ENCODE peak calls at places on chromosomes 11 and 22, in five cellular contexts. One of them, this sample, is unnamed.

GRCh38 chr11:31802609-31802989 is 8.5 kb downstream of the PAX6 start:
- DNase-seq in body of pancreas: no peak
- DNase-seq in colonic mucosa: no peak
- DNase-seq in lower lobe of right lung: no peak
- DNase-seq in ovary: no peak
- DNase-seq in this sample: no peak

GRCh38 chr11:133026952-133027351 is 505.3 kb downstream of the OPCML start:
- DNase-seq in ovary: no peak
- DNase-seq in body of pancreas: no peak
- DNase-seq in colonic mucosa: no peak
- DNase-seq in lower lobe of right lung: no peak
- DNase-seq in this sample: no peak

GRCh38 chr11:130652671-130653335 is 204.4 kb downstream of the ADAMTS15 start:
- DNase-seq in body of pancreas: peak; percentile 54
- DNase-seq in colonic mucosa: no peak
- DNase-seq in ovary: peak; percentile 83
- DNase-seq in lower lobe of right lung: peak; percentile 74
- DNase-seq in this sample: peak; percentile 98

GRCh38 chr11:43943931-43944751 is 1.7 kb downstream of the C11orf96 start:
- DNase-seq in ovary: peak; percentile 72
- DNase-seq in body of pancreas: no peak
- DNase-seq in colonic mucosa: no peak
- DNase-seq in lower lobe of right lung: peak; percentile 53
- DNase-seq in this sample: peak; percentile 36

GRCh38 chr11:12150831-12151382 is 40.5 kb downstream of the MICAL2 start:
- DNase-seq in lower lobe of right lung: no peak
- DNase-seq in ovary: no peak
- DNase-seq in body of pancreas: no peak
- DNase-seq in colonic mucosa: no peak
- DNase-seq in this sample: peak; percentile 95

GRCh38 chr11:108970221-108970991 is 305.5 kb downstream of the DDX10 start:
- DNase-seq in body of pancreas: no peak
- DNase-seq in ovary: no peak
- DNase-seq in colonic mucosa: no peak
- DNase-seq in lower lobe of right lung: no peak
- DNase-seq in this sample: no peak

GRCh38 chr11:42770444-42771065 is 541.2 kb upstream of the API5 start:
- DNase-seq in colonic mucosa: peak; percentile 20
- DNase-seq in body of pancreas: peak; percentile 16
- DNase-seq in ovary: no peak
- DNase-seq in lower lobe of right lung: no peak
- DNase-seq in this sample: no peak

GRCh38 chr11:134949121-134949591 is 537.1 kb upstream of the B3GAT1 start:
- DNase-seq in ovary: no peak
- DNase-seq in body of pancreas: no peak
- DNase-seq in lower lobe of right lung: no peak
- DNase-seq in colonic mucosa: no peak
- DNase-seq in this sample: peak; percentile 24

GRCh38 chr11:59783632-59784090 is 26.9 kb downstream of the MRPL16 start:
- DNase-seq in ovary: no peak
- DNase-seq in body of pancreas: no peak
- DNase-seq in lower lobe of right lung: no peak
- DNase-seq in colonic mucosa: no peak
- DNase-seq in this sample: no peak

GRCh38 chr11:35173620-35174278 is 34.8 kb downstream of the CD44 start:
- DNase-seq in lower lobe of right lung: no peak
- DNase-seq in colonic mucosa: no peak
- DNase-seq in body of pancreas: no peak
- DNase-seq in ovary: no peak
- DNase-seq in this sample: no peak

GRCh38 chr11:14499178-14499559 is 442 bp downstream of the COPB1 start:
- DNase-seq in body of pancreas: peak; percentile 40
- DNase-seq in lower lobe of right lung: peak; percentile 55
- DNase-seq in ovary: peak; percentile 26
- DNase-seq in colonic mucosa: peak; percentile 55
- DNase-seq in this sample: peak; percentile 37

GRCh38 chr11:118476676-118477075 is 40.4 kb downstream of the KMT2A start:
- DNase-seq in colonic mucosa: no peak
- DNase-seq in ovary: no peak
- DNase-seq in body of pancreas: no peak
- DNase-seq in lower lobe of right lung: no peak
- DNase-seq in this sample: peak; percentile 41

GRCh38 chr11:102306048-102306575 is 11.2 kb upstream of the BIRC3 start:
- DNase-seq in body of pancreas: peak; percentile 46
- DNase-seq in lower lobe of right lung: peak; percentile 81
- DNase-seq in ovary: no peak
- DNase-seq in colonic mucosa: peak; percentile 76
- DNase-seq in this sample: no peak

GRCh38 chr11:61157743-61158142 is 3.5 kb downstream of the VPS37C start:
- DNase-seq in lower lobe of right lung: no peak
- DNase-seq in ovary: no peak
- DNase-seq in colonic mucosa: no peak
- DNase-seq in body of pancreas: no peak
- DNase-seq in this sample: no peak

GRCh38 chr11:12674936-12675696 is 895 bp downstream of the TEAD1 start:
- DNase-seq in lower lobe of right lung: peak; percentile 50
- DNase-seq in ovary: peak; percentile 53
- DNase-seq in body of pancreas: peak; percentile 48
- DNase-seq in colonic mucosa: no peak
- DNase-seq in this sample: no peak

GRCh38 chr11:117529767-117530166 is 202.1 kb downstream of the CEP164 start:
- DNase-seq in lower lobe of right lung: no peak
- DNase-seq in ovary: no peak
- DNase-seq in colonic mucosa: no peak
- DNase-seq in body of pancreas: no peak
- DNase-seq in this sample: no peak

GRCh38 chr11:1832989-1833365 is 1.8 kb upstream of the SYT8 start:
- DNase-seq in lower lobe of right lung: peak; percentile 47
- DNase-seq in body of pancreas: no peak
- DNase-seq in ovary: peak; percentile 12
- DNase-seq in colonic mucosa: no peak
- DNase-seq in this sample: no peak

GRCh38 chr11:48138222-48138621 is 78.4 kb upstream of the OR4B1 start:
- DNase-seq in body of pancreas: no peak
- DNase-seq in colonic mucosa: peak; percentile 39
- DNase-seq in lower lobe of right lung: no peak
- DNase-seq in ovary: no peak
- DNase-seq in this sample: no peak

GRCh38 chr11:119320593-119321524 is 3.9 kb upstream of the MCAM start:
- DNase-seq in ovary: peak; percentile 46
- DNase-seq in lower lobe of right lung: peak; percentile 64
- DNase-seq in colonic mucosa: peak; percentile 56
- DNase-seq in body of pancreas: peak; percentile 39
- DNase-seq in this sample: peak; percentile 76

GRCh38 chr11:85114786-85115185 is 512.4 kb downstream of the DLG2 start:
- DNase-seq in body of pancreas: no peak
- DNase-seq in lower lobe of right lung: no peak
- DNase-seq in ovary: no peak
- DNase-seq in colonic mucosa: no peak
- DNase-seq in this sample: no peak

GRCh38 chr11:14258177-14258935 is 100.6 kb downstream of the RRAS2 start:
- DNase-seq in ovary: no peak
- DNase-seq in colonic mucosa: peak; percentile 65
- DNase-seq in lower lobe of right lung: no peak
- DNase-seq in body of pancreas: no peak
- DNase-seq in this sample: peak; percentile 87

GRCh38 chr11:36447947-36448346 is 62.1 kb downstream of the TRAF6 start:
- DNase-seq in ovary: no peak
- DNase-seq in colonic mucosa: no peak
- DNase-seq in body of pancreas: peak; percentile 50
- DNase-seq in lower lobe of right lung: no peak
- DNase-seq in this sample: no peak

GRCh38 chr11:44290206-44290605 is 19.7 kb downstream of the ALX4 start:
- DNase-seq in lower lobe of right lung: no peak
- DNase-seq in ovary: no peak
- DNase-seq in body of pancreas: no peak
- DNase-seq in colonic mucosa: no peak
- DNase-seq in this sample: no peak

GRCh38 chr11:71563401-71563800 is 2.0 kb upstream of the KRTAP5-10 start:
- DNase-seq in colonic mucosa: peak; percentile 25
- DNase-seq in ovary: no peak
- DNase-seq in body of pancreas: peak; percentile 31
- DNase-seq in lower lobe of right lung: no peak
- DNase-seq in this sample: peak; percentile 34

GRCh38 chr11:76629853-76630599 is 40.5 kb downstream of the LRRC32 start:
- DNase-seq in ovary: peak; percentile 76
- DNase-seq in lower lobe of right lung: peak; percentile 75
- DNase-seq in colonic mucosa: peak; percentile 74
- DNase-seq in body of pancreas: peak; percentile 71
- DNase-seq in this sample: peak; percentile 93

GRCh38 chr11:70407814-70408213 is 9.5 kb downstream of the CTTN start:
- DNase-seq in ovary: no peak
- DNase-seq in colonic mucosa: no peak
- DNase-seq in lower lobe of right lung: no peak
- DNase-seq in body of pancreas: no peak
- DNase-seq in this sample: no peak

GRCh38 chr22:47292546-47293320 is 530.3 kb downstream of the TBC1D22A start:
- DNase-seq in lower lobe of right lung: no peak
- DNase-seq in body of pancreas: no peak
- DNase-seq in ovary: no peak
- DNase-seq in colonic mucosa: no peak
- DNase-seq in this sample: peak; percentile 54

GRCh38 chr11:77233011-77233410 is 68.5 kb downstream of the GDPD4 start:
- DNase-seq in colonic mucosa: no peak
- DNase-seq in lower lobe of right lung: no peak
- DNase-seq in ovary: no peak
- DNase-seq in body of pancreas: no peak
- DNase-seq in this sample: no peak

GRCh38 chr22:21652010-21652546 is 10.0 kb downstream of the SDF2L1 start:
- DNase-seq in body of pancreas: peak; percentile 75
- DNase-seq in lower lobe of right lung: peak; percentile 91
- DNase-seq in colonic mucosa: peak; percentile 94
- DNase-seq in ovary: peak; percentile 84
- DNase-seq in this sample: peak; percentile 87

GRCh38 chr11:36222755-36223635 is 66.2 kb downstream of the COMMD9 start:
- DNase-seq in colonic mucosa: peak; percentile 19
- DNase-seq in body of pancreas: peak; percentile 14
- DNase-seq in ovary: no peak
- DNase-seq in lower lobe of right lung: no peak
- DNase-seq in this sample: peak; percentile 51

GRCh38 chr11:44301856-44302231 is 8.1 kb downstream of the ALX4 start:
- DNase-seq in ovary: no peak
- DNase-seq in colonic mucosa: no peak
- DNase-seq in body of pancreas: no peak
- DNase-seq in lower lobe of right lung: no peak
- DNase-seq in this sample: no peak

GRCh38 chr22:49567894-49568750 is 259.6 kb downstream of the BRD1 start:
- DNase-seq in colonic mucosa: no peak
- DNase-seq in body of pancreas: no peak
- DNase-seq in ovary: no peak
- DNase-seq in lower lobe of right lung: no peak
- DNase-seq in this sample: no peak

GRCh38 chr22:17724241-17724640 is 50.0 kb downstream of the BID start:
- DNase-seq in lower lobe of right lung: no peak
- DNase-seq in body of pancreas: no peak
- DNase-seq in colonic mucosa: no peak
- DNase-seq in ovary: no peak
- DNase-seq in this sample: no peak

GRCh38 chr11:43868852-43869567 is 11.6 kb upstream of the ALKBH3 start:
- DNase-seq in colonic mucosa: no peak
- DNase-seq in ovary: no peak
- DNase-seq in body of pancreas: no peak
- DNase-seq in lower lobe of right lung: no peak
- DNase-seq in this sample: peak; percentile 95

GRCh38 chr11:114181195-114181594 is 115.0 kb upstream of the NNMT start:
- DNase-seq in colonic mucosa: no peak
- DNase-seq in lower lobe of right lung: no peak
- DNase-seq in body of pancreas: no peak
- DNase-seq in ovary: no peak
- DNase-seq in this sample: no peak

GRCh38 chr11:124745835-124746620 is 6.0 kb downstream of the VSIG2 start:
- DNase-seq in colonic mucosa: peak; percentile 87
- DNase-seq in body of pancreas: no peak
- DNase-seq in ovary: no peak
- DNase-seq in lower lobe of right lung: no peak
- DNase-seq in this sample: no peak

GRCh38 chr11:124747406-124748099 is 4.5 kb downstream of the VSIG2 start:
- DNase-seq in ovary: no peak
- DNase-seq in lower lobe of right lung: no peak
- DNase-seq in colonic mucosa: no peak
- DNase-seq in body of pancreas: no peak
- DNase-seq in this sample: no peak

GRCh38 chr11:124746621-124747243 is 5.3 kb downstream of the VSIG2 start:
- DNase-seq in colonic mucosa: peak; percentile 95
- DNase-seq in lower lobe of right lung: peak; percentile 91
- DNase-seq in ovary: peak; percentile 50
- DNase-seq in body of pancreas: peak; percentile 88
- DNase-seq in this sample: peak; percentile 85

GRCh38 chr11:124743050-124743449 is 3.3 kb downstream of the NRGN start:
- DNase-seq in lower lobe of right lung: no peak
- DNase-seq in body of pancreas: no peak
- DNase-seq in colonic mucosa: no peak
- DNase-seq in ovary: no peak
- DNase-seq in this sample: no peak

GRCh38 chr11:124745270-124745834 is 5.6 kb downstream of the NRGN start:
- DNase-seq in lower lobe of right lung: no peak
- DNase-seq in ovary: no peak
- DNase-seq in body of pancreas: no peak
- DNase-seq in colonic mucosa: no peak
- DNase-seq in this sample: no peak
- H3K4me3 ChIP-seq in lower lobe of right lung: peak overlapping the region; percentile 58
- H3K4me3 ChIP-seq in ovary: no peak overlapping the region
- H3K4me3 ChIP-seq in body of pancreas: no peak overlapping the region
- H3K4me3 ChIP-seq in colonic mucosa: no peak overlapping the region
- H3K4me3 ChIP-seq in this sample: peak overlapping the region; percentile 67

GRCh38 chr11:41010361-41011050 is 448.9 kb downstream of the LRRC4C start:
- DNase-seq in colonic mucosa: no peak
- DNase-seq in ovary: no peak
- DNase-seq in lower lobe of right lung: no peak
- DNase-seq in body of pancreas: no peak
- DNase-seq in this sample: no peak
- TF ChIP-seq CTCF in colonic mucosa: no peak
- TF ChIP-seq CTCF in ovary: no peak
- TF ChIP-seq CTCF in lower lobe of right lung: no peak
- TF ChIP-seq CTCF in body of pancreas: no peak
- TF ChIP-seq CTCF in this sample: no peak

DNA sequence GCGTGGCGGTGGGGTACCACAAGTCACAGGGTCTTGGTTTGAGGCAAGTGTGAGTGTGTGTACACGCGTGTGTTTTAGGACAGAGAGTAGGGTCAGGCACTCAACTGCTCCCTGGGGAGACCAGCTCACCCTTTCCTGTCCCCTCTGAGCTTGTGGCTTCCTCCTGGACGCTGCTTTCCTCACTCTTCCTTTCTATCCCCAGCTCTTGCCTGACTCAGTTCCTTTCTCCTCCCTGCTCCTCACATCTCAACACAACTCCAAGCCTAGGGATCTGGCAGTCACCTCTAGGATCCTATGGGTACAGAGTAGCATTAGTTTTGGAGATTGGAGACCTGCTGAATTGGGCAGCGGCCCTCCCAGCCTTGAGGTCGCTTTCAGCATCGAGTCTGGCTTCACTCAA is 4.1 kb downstream of the CLCF1 start:
- DNase-seq in lower lobe of right lung: no peak
- DNase-seq in colonic mucosa: no peak
- DNase-seq in ovary: no peak
- DNase-seq in body of pancreas: no peak
- DNase-seq in this sample: no peak
- H3K4me3 ChIP-seq in lower lobe of right lung: no peak overlapping the region
- H3K4me3 ChIP-seq in colonic mucosa: no peak overlapping the region
- H3K4me3 ChIP-seq in ovary: no peak overlapping the region
- H3K4me3 ChIP-seq in body of pancreas: no peak overlapping the region
- H3K4me3 ChIP-seq in this sample: no peak overlapping the region

GRCh38 chr22:41598081-41598480 is 8.4 kb upstream of the PMM1 start:
- DNase-seq in body of pancreas: no peak
- DNase-seq in ovary: no peak
- DNase-seq in colonic mucosa: no peak
- DNase-seq in lower lobe of right lung: no peak
- DNase-seq in this sample: peak; percentile 68
- TF ChIP-seq CTCF in body of pancreas: no peak
- TF ChIP-seq CTCF in ovary: no peak
- TF ChIP-seq CTCF in colonic mucosa: no peak
- TF ChIP-seq CTCF in lower lobe of right lung: no peak
- TF ChIP-seq CTCF in this sample: no peak

This sample was measured in fibroblast of villous mesenchyme.